ENCODE peak calls at places on chromosomes 3 and 15, in eight cellular contexts. U is NCI-H748 treated with DMSO at 0.1 percent for 48 hours, P is AG09309, E is CD14-positive monocyte, S is psoas muscle, J is GM04504, Q is skeletal muscle cell, C is IMR-90. X is an unnamed sample.

GRCh38 chr3:113264249-113264648 is 52.9 kb downstream of the BOC start:
- DNase-seq in J (no peak), E (no peak), U (no peak), C (no peak), Q (no peak), S (no peak), P (no peak), X (peak; percentile 10)

GRCh38 chr3:60176614-60177013 is 1074.6 kb downstream of the FHIT start:
- DNase-seq in J (no peak), Q (no peak), P (no peak), U (no peak), C (no peak), S (no peak), E (no peak), X (no peak)

GRCh38 chr15:89442671-89443307 is 53.6 kb downstream of the RHCG start:
- DNase-seq in U (peak; percentile 8), C (peak; percentile 8), J (no peak), Q (no peak), S (peak; percentile 63), E (no peak), P (no peak), X (peak; percentile 22)

GRCh38 chr3:144754076-144754783 is 782.6 kb downstream of the DIPK2A start:
- DNase-seq in S (no peak), E (no peak), Q (no peak), P (no peak), U (no peak), J (no peak), C (no peak), X (no peak)

GRCh38 chr15:71468715-71469114 is 341.6 kb upstream of the NR2E3 start:
- DNase-seq in U (no peak), S (no peak), C (no peak), P (no peak), E (no peak), J (no peak), Q (no peak), X (no peak)

GRCh38 chr3:129231331-129232119 is 17.9 kb upstream of the COPG1 start:
- DNase-seq in J (no peak), U (no peak), P (no peak), Q (no peak), E (no peak), C (peak; percentile 54), S (no peak), X (no peak)

GRCh38 chr15:88043396-88043795 is 213.1 kb downstream of the NTRK3 start:
- DNase-seq in J (no peak), Q (no peak), C (no peak), P (no peak), U (no peak), E (no peak), S (no peak), X (no peak)

GRCh38 chr15:40968290-40969085 is 15.2 kb downstream of the CHAC1 start:
- DNase-seq in U (no peak), J (no peak), P (no peak), E (no peak), Q (no peak), C (no peak), S (no peak), X (no peak)

GRCh38 chr3:156030735-156031134 is 89.6 kb upstream of the KCNAB1 start:
- DNase-seq in U (no peak), S (no peak), C (no peak), J (no peak), P (no peak), Q (no peak), E (no peak), X (no peak)

GRCh38 chr3:33221241-33221640 is 2.6 kb upstream of the SUSD5 start:
- DNase-seq in P (no peak), E (no peak), J (no peak), Q (no peak), S (no peak), U (no peak), C (no peak), X (no peak)

GRCh38 chr3:182533394-182533793 is 259.9 kb upstream of the ATP11B start:
- DNase-seq in Q (no peak), C (no peak), E (no peak), U (peak; percentile 78), P (no peak), S (no peak), J (no peak), X (peak; percentile 90)

GRCh38 chr3:44184319-44184953 is 57.2 kb upstream of the TOPAZ1 start:
- DNase-seq in S (no peak), E (no peak), U (no peak), J (no peak), Q (no peak), P (no peak), C (no peak), X (peak; percentile 34)

GRCh38 chr15:23897576-23897975 is 210.5 kb upstream of the NDN start:
- DNase-seq in J (no peak), Q (no peak), C (no peak), U (no peak), E (no peak), P (no peak), S (no peak), X (no peak)

GRCh38 chr3:196988241-196989029 is 19.8 kb upstream of the PIGZ start:
- DNase-seq in E (peak; percentile 19), J (no peak), S (peak; percentile 26), Q (no peak), U (no peak), P (no peak), C (no peak), X (peak; percentile 49)

GRCh38 chr15:29103825-29104565 is 165.6 kb downstream of the NSMCE3 start:
- DNase-seq in U (peak; percentile 19), Q (peak; percentile 57), S (peak; percentile 76), P (peak; percentile 7), E (no peak), C (peak; percentile 68), J (peak; percentile 58), X (no peak)

GRCh38 chr15:90412356-90413194 is 24.5 kb downstream of the IQGAP1 start:
- DNase-seq in C (peak; percentile 67), E (peak; percentile 83), Q (no peak), P (peak; percentile 18), J (no peak), S (no peak), U (peak; percentile 80), X (peak; percentile 19)

GRCh38 chr3:107240183-107241091 is 136.8 kb upstream of the CCDC54 start:
- DNase-seq in J (peak; percentile 59), Q (peak; percentile 39), U (peak; percentile 18), C (peak; percentile 75), P (peak; percentile 38), S (peak; percentile 87), E (no peak), X (peak; percentile 59)

GRCh38 chr3:67624078-67624477 is 30.3 kb downstream of the SUCLG2 start:
- DNase-seq in C (no peak), P (no peak), U (no peak), J (no peak), E (no peak), Q (no peak), S (no peak), X (no peak)

GRCh38 chr15:23877502-23878412 is 190.7 kb upstream of the NDN start:
- DNase-seq in E (no peak), P (no peak), Q (no peak), C (no peak), S (peak; percentile 61), U (peak; percentile 45), J (no peak), X (peak; percentile 55)

GRCh38 chr3:53161820-53162671 is 1.0 kb downstream of the PRKCD start:
- DNase-seq in Q (no peak), S (no peak), E (peak; percentile 89), U (no peak), J (no peak), P (no peak), C (peak; percentile 20), X (no peak)

GRCh38 chr3:129633751-129634481 is 27.4 kb upstream of the PLXND1 start:
- DNase-seq in C (no peak), Q (no peak), P (no peak), U (no peak), E (no peak), J (no peak), S (no peak), X (no peak)

GRCh38 chr3:124834723-124835718 is 52.1 kb downstream of the ITGB5 start:
- DNase-seq in C (peak; percentile 98), Q (peak; percentile 87), J (peak; percentile 71), E (no peak), S (peak; percentile 80), U (peak; percentile 85), P (no peak), X (peak; percentile 86)

GRCh38 chr3:32469151-32469874 is 33.3 kb downstream of the CMTM6 start:
- DNase-seq in P (no peak), U (no peak), S (no peak), Q (peak; percentile 29), C (no peak), E (no peak), J (no peak), X (no peak)

GRCh38 chr15:101062063-101062462 is 142.9 kb downstream of the LRRK1 start:
- DNase-seq in E (no peak), J (no peak), U (no peak), P (no peak), C (no peak), Q (no peak), S (no peak), X (no peak)

GRCh38 chr3:134755821-134756220 is 39.2 kb upstream of the EPHB1 start:
- DNase-seq in J (no peak), Q (no peak), S (no peak), U (no peak), E (no peak), C (no peak), P (no peak), X (no peak)

GRCh38 chr3:178845446-178846118 is 226.0 kb downstream of the ZMAT3 start:
- DNase-seq in E (no peak), P (peak; percentile 29), C (no peak), S (no peak), Q (peak; percentile 32), J (no peak), U (no peak), X (no peak)

GRCh38 chr3:107938128-107938527 is 152.7 kb downstream of the CD47 start:
- DNase-seq in J (peak; percentile 58), C (peak; percentile 42), E (no peak), P (peak; percentile 61), S (no peak), U (no peak), Q (no peak), X (no peak)

GRCh38 chr3:139934557-139935070 is 371 bp upstream of the CLSTN2 start:
- DNase-seq in U (peak; percentile 73), E (no peak), C (no peak), J (no peak), S (peak; percentile 82), P (no peak), Q (no peak), X (peak; percentile 54)